ENCODE peak calls at places on chromosomes 5 and 9, in nine cellular contexts. One of them, this sample, is unnamed.

GRCh38 chr5:102807878-102808502 is 52.9 kb downstream of the PAM start:
- DNase-seq in body of pancreas: peak; percentile 21
- DNase-seq in sigmoid colon: no peak
- DNase-seq in colonic mucosa: no peak
- DNase-seq in OCI-LY7: no peak
- DNase-seq in left lung: no peak
- DNase-seq in left ventricle myocardium inferior: no peak
- DNase-seq in heart right ventricle: no peak
- DNase-seq in tibial artery: no peak
- DNase-seq in this sample: no peak

GRCh38 chr5:75338408-75338807 is 1.4 kb downstream of the HMGCR start:
- DNase-seq in body of pancreas: no peak
- DNase-seq in sigmoid colon: no peak
- DNase-seq in colonic mucosa: no peak
- DNase-seq in OCI-LY7: no peak
- DNase-seq in left lung: no peak
- DNase-seq in left ventricle myocardium inferior: no peak
- DNase-seq in heart right ventricle: no peak
- DNase-seq in tibial artery: no peak
- DNase-seq in this sample: no peak

GRCh38 chr9:99873531-99873930 is 32.9 kb upstream of the STX17 start:
- DNase-seq in body of pancreas: no peak
- DNase-seq in sigmoid colon: no peak
- DNase-seq in colonic mucosa: no peak
- DNase-seq in OCI-LY7: no peak
- DNase-seq in left lung: no peak
- DNase-seq in left ventricle myocardium inferior: no peak
- DNase-seq in heart right ventricle: no peak
- DNase-seq in tibial artery: no peak
- DNase-seq in this sample: no peak

GRCh38 chr9:120432600-120432999 is 147.4 kb downstream of the CDK5RAP2 start:
- DNase-seq in body of pancreas: no peak
- DNase-seq in sigmoid colon: no peak
- DNase-seq in colonic mucosa: no peak
- DNase-seq in OCI-LY7: no peak
- DNase-seq in left lung: no peak
- DNase-seq in left ventricle myocardium inferior: no peak
- DNase-seq in heart right ventricle: no peak
- DNase-seq in tibial artery: no peak
- DNase-seq in this sample: no peak

GRCh38 chr5:152221721-152222629 is 183.1 kb downstream of the NMUR2 start:
- DNase-seq in body of pancreas: no peak
- DNase-seq in sigmoid colon: no peak
- DNase-seq in colonic mucosa: no peak
- DNase-seq in OCI-LY7: no peak
- DNase-seq in left lung: no peak
- DNase-seq in left ventricle myocardium inferior: no peak
- DNase-seq in heart right ventricle: no peak
- DNase-seq in tibial artery: no peak
- DNase-seq in this sample: no peak

GRCh38 chr5:36160617-36161016 is 8.7 kb downstream of the SKP2 start:
- DNase-seq in body of pancreas: no peak
- DNase-seq in sigmoid colon: no peak
- DNase-seq in colonic mucosa: no peak
- DNase-seq in OCI-LY7: no peak
- DNase-seq in left lung: no peak
- DNase-seq in left ventricle myocardium inferior: no peak
- DNase-seq in heart right ventricle: no peak
- DNase-seq in tibial artery: no peak
- DNase-seq in this sample: no peak

GRCh38 chr5:136133416-136134383 is 1.1 kb downstream of the SMAD5 start:
- DNase-seq in body of pancreas: peak; percentile 56
- DNase-seq in sigmoid colon: peak; percentile 78
- DNase-seq in colonic mucosa: peak; percentile 76
- DNase-seq in OCI-LY7: peak; percentile 52
- DNase-seq in left lung: peak; percentile 47
- DNase-seq in left ventricle myocardium inferior: peak; percentile 37
- DNase-seq in heart right ventricle: peak; percentile 45
- DNase-seq in tibial artery: peak; percentile 66
- DNase-seq in this sample: peak; percentile 43

GRCh38 chr9:113742878-113743277 is 133.2 kb upstream of the ZNF618 start:
- DNase-seq in body of pancreas: no peak
- DNase-seq in sigmoid colon: no peak
- DNase-seq in colonic mucosa: no peak
- DNase-seq in OCI-LY7: no peak
- DNase-seq in left lung: no peak
- DNase-seq in left ventricle myocardium inferior: no peak
- DNase-seq in heart right ventricle: no peak
- DNase-seq in tibial artery: no peak
- DNase-seq in this sample: no peak

GRCh38 chr9:86706391-86706790 is 240.9 kb downstream of the GAS1 start:
- DNase-seq in body of pancreas: no peak
- DNase-seq in sigmoid colon: no peak
- DNase-seq in colonic mucosa: no peak
- DNase-seq in OCI-LY7: no peak
- DNase-seq in left lung: no peak
- DNase-seq in left ventricle myocardium inferior: no peak
- DNase-seq in heart right ventricle: no peak
- DNase-seq in tibial artery: no peak
- DNase-seq in this sample: no peak

GRCh38 chr9:40927260-40927631 is 201.2 kb downstream of the FOXD4L6 start:
- DNase-seq in body of pancreas: no peak
- DNase-seq in sigmoid colon: no peak
- DNase-seq in colonic mucosa: no peak
- DNase-seq in OCI-LY7: no peak
- DNase-seq in left lung: no peak
- DNase-seq in left ventricle myocardium inferior: no peak
- DNase-seq in heart right ventricle: no peak
- DNase-seq in tibial artery: no peak
- DNase-seq in this sample: no peak

GRCh38 chr9:35616681-35617459 is 1.3 kb downstream of the CD72 start:
- DNase-seq in body of pancreas: peak; percentile 72
- DNase-seq in sigmoid colon: peak; percentile 89
- DNase-seq in colonic mucosa: peak; percentile 70
- DNase-seq in OCI-LY7: peak; percentile 79
- DNase-seq in left lung: peak; percentile 86
- DNase-seq in left ventricle myocardium inferior: peak; percentile 71
- DNase-seq in heart right ventricle: peak; percentile 77
- DNase-seq in tibial artery: peak; percentile 84
- DNase-seq in this sample: peak; percentile 39

GRCh38 chr9:88645172-88645868 is 110.3 kb downstream of the NXNL2 start:
- DNase-seq in body of pancreas: no peak
- DNase-seq in sigmoid colon: no peak
- DNase-seq in colonic mucosa: no peak
- DNase-seq in OCI-LY7: no peak
- DNase-seq in left lung: no peak
- DNase-seq in left ventricle myocardium inferior: no peak
- DNase-seq in heart right ventricle: no peak
- DNase-seq in tibial artery: no peak
- DNase-seq in this sample: no peak

GRCh38 chr5:7464182-7464581 is 68.2 kb downstream of the ADCY2 start:
- DNase-seq in body of pancreas: no peak
- DNase-seq in sigmoid colon: no peak
- DNase-seq in colonic mucosa: no peak
- DNase-seq in OCI-LY7: no peak
- DNase-seq in left lung: no peak
- DNase-seq in left ventricle myocardium inferior: no peak
- DNase-seq in heart right ventricle: no peak
- DNase-seq in tibial artery: no peak
- DNase-seq in this sample: no peak

GRCh38 chr9:86659413-86660046 is 287.8 kb downstream of the GAS1 start:
- DNase-seq in body of pancreas: no peak
- DNase-seq in sigmoid colon: no peak
- DNase-seq in colonic mucosa: no peak
- DNase-seq in OCI-LY7: no peak
- DNase-seq in left lung: no peak
- DNase-seq in left ventricle myocardium inferior: no peak
- DNase-seq in heart right ventricle: no peak
- DNase-seq in tibial artery: no peak
- DNase-seq in this sample: no peak

GRCh38 chr9:100377015-100377414 is 24.3 kb upstream of the TEX10 start:
- DNase-seq in body of pancreas: no peak
- DNase-seq in sigmoid colon: no peak
- DNase-seq in colonic mucosa: no peak
- DNase-seq in OCI-LY7: no peak
- DNase-seq in left lung: no peak
- DNase-seq in left ventricle myocardium inferior: no peak
- DNase-seq in heart right ventricle: no peak
- DNase-seq in tibial artery: no peak
- DNase-seq in this sample: no peak

GRCh38 chr5:104845541-104845940 is 1283.0 kb upstream of the NUDT12 start:
- DNase-seq in body of pancreas: no peak
- DNase-seq in sigmoid colon: no peak
- DNase-seq in colonic mucosa: no peak
- DNase-seq in OCI-LY7: no peak
- DNase-seq in left lung: no peak
- DNase-seq in left ventricle myocardium inferior: no peak
- DNase-seq in heart right ventricle: no peak
- DNase-seq in tibial artery: no peak
- DNase-seq in this sample: no peak

GRCh38 chr9:70229579-70229978 is 29.2 kb upstream of the SMC5 start:
- DNase-seq in body of pancreas: no peak
- DNase-seq in sigmoid colon: no peak
- DNase-seq in colonic mucosa: no peak
- DNase-seq in OCI-LY7: no peak
- DNase-seq in left lung: no peak
- DNase-seq in left ventricle myocardium inferior: no peak
- DNase-seq in heart right ventricle: no peak
- DNase-seq in tibial artery: no peak
- DNase-seq in this sample: no peak
- TF ChIP-seq CTCF in body of pancreas: no peak
- TF ChIP-seq CTCF in sigmoid colon: no peak
- TF ChIP-seq CTCF in colonic mucosa: no peak
- TF ChIP-seq CTCF in OCI-LY7: peak; percentile 60
- TF ChIP-seq CTCF in left lung: no peak
- TF ChIP-seq CTCF in left ventricle myocardium inferior: peak; percentile 40
- TF ChIP-seq CTCF in heart right ventricle: peak; percentile 49
- TF ChIP-seq CTCF in tibial artery: peak; percentile 14
- TF ChIP-seq CTCF in this sample: peak; percentile 56

GRCh38 chr5:5139358-5140050 is 626 bp upstream of the ADAMTS16 start:
- DNase-seq in body of pancreas: no peak
- DNase-seq in sigmoid colon: no peak
- DNase-seq in colonic mucosa: no peak
- DNase-seq in OCI-LY7: no peak
- DNase-seq in left lung: no peak
- DNase-seq in left ventricle myocardium inferior: no peak
- DNase-seq in heart right ventricle: no peak
- DNase-seq in tibial artery: no peak
- DNase-seq in this sample: no peak
- H3K4me3 ChIP-seq in body of pancreas: peak overlapping the region; percentile 30
- H3K4me3 ChIP-seq in sigmoid colon: no peak overlapping the region
- H3K4me3 ChIP-seq in colonic mucosa: no peak overlapping the region
- H3K4me3 ChIP-seq in OCI-LY7: no peak overlapping the region
- H3K4me3 ChIP-seq in left lung: peak overlapping the region; percentile 14
- H3K4me3 ChIP-seq in left ventricle myocardium inferior: peak overlapping the region; percentile 56
- H3K4me3 ChIP-seq in heart right ventricle: peak overlapping the region; percentile 7
- H3K4me3 ChIP-seq in tibial artery: peak overlapping the region; percentile 28
- H3K4me3 ChIP-seq in this sample: peak overlapping the region; percentile 60

GRCh38 chr5:150152636-150153462 is 2.8 kb downstream of the PDGFRB start:
- DNase-seq in body of pancreas: no peak
- DNase-seq in sigmoid colon: no peak
- DNase-seq in colonic mucosa: no peak
- DNase-seq in OCI-LY7: no peak
- DNase-seq in left lung: no peak
- DNase-seq in left ventricle myocardium inferior: no peak
- DNase-seq in heart right ventricle: no peak
- DNase-seq in tibial artery: no peak
- DNase-seq in this sample: no peak
- H3K27ac ChIP-seq in body of pancreas: no peak overlapping the region
- H3K27ac ChIP-seq in sigmoid colon: peak overlapping the region; percentile 89
- H3K27ac ChIP-seq in colonic mucosa: peak overlapping the region; percentile 73
- H3K27ac ChIP-seq in OCI-LY7: no peak overlapping the region
- H3K27ac ChIP-seq in left lung: peak overlapping the region; percentile 26
- H3K27ac ChIP-seq in left ventricle myocardium inferior: peak overlapping the region; percentile 89
- H3K27ac ChIP-seq in heart right ventricle: peak overlapping the region; percentile 91
- H3K27ac ChIP-seq in tibial artery: peak overlapping the region; percentile 98
- H3K27ac ChIP-seq in this sample: peak overlapping the region; percentile 88

GRCh38 chr9:133140174-133140505 is 19.1 kb upstream of the RALGDS start:
- DNase-seq in body of pancreas: no peak
- DNase-seq in sigmoid colon: no peak
- DNase-seq in colonic mucosa: peak; percentile 60
- DNase-seq in OCI-LY7: no peak
- DNase-seq in left lung: no peak
- DNase-seq in left ventricle myocardium inferior: no peak
- DNase-seq in heart right ventricle: no peak
- DNase-seq in tibial artery: no peak
- DNase-seq in this sample: no peak

GRCh38 chr9:133140606-133141005 is 19.6 kb upstream of the RALGDS start:
- DNase-seq in body of pancreas: no peak
- DNase-seq in sigmoid colon: no peak
- DNase-seq in colonic mucosa: no peak
- DNase-seq in OCI-LY7: no peak
- DNase-seq in left lung: no peak
- DNase-seq in left ventricle myocardium inferior: no peak
- DNase-seq in heart right ventricle: no peak
- DNase-seq in tibial artery: no peak
- DNase-seq in this sample: no peak

GRCh38 chr9:133142657-133143592 is 20.8 kb downstream of the GBGT1 start:
- DNase-seq in body of pancreas: no peak
- DNase-seq in sigmoid colon: no peak
- DNase-seq in colonic mucosa: peak; percentile 40
- DNase-seq in OCI-LY7: no peak
- DNase-seq in left lung: no peak
- DNase-seq in left ventricle myocardium inferior: no peak
- DNase-seq in heart right ventricle: no peak
- DNase-seq in tibial artery: no peak
- DNase-seq in this sample: no peak

GRCh38 chr9:133143639-133144141 is 20.0 kb downstream of the GBGT1 start:
- DNase-seq in body of pancreas: no peak
- DNase-seq in sigmoid colon: no peak
- DNase-seq in colonic mucosa: no peak
- DNase-seq in OCI-LY7: no peak
- DNase-seq in left lung: no peak
- DNase-seq in left ventricle myocardium inferior: no peak
- DNase-seq in heart right ventricle: no peak
- DNase-seq in tibial artery: no peak
- DNase-seq in this sample: no peak

DNA sequence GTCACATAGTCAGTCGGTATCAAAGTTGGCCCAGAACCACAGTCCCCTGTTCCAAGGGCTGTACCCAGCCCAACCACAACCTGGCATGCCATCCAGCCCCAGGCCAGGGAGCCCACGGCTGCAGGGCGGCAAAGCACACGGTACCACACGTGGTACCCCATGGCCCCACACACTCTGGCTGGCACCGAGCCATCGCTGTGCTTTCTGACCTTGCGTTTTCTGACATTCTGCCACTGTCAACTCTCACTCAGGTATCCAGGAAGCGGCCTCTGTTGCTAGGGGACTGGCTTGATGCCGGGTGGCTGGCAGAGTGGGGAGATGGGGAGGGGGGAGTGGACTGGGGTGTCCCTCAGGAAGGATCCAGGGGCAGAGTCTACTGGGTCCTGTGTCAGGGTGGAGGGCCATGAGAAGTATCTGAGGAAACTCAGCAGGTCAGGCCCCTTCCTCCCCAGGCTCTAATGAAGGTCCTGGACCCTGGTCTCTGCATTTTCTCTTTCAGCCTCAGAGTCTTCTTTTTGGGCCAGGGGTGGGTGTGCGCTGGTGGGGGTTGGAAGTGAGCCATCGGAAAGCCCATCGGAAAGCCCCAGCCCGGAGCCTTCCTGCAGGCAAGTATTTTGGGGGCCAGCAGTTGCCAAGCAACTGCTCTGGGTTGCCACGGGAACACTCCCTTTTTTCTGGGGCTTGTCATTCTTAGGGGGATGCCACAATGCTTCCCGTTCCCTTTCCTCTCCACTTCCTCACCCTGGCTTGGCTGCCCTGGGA is 21.0 kb upstream of the RALGDS start:
- DNase-seq in body of pancreas: peak; percentile 84
- DNase-seq in sigmoid colon: peak; percentile 75
- DNase-seq in colonic mucosa: no peak
- DNase-seq in OCI-LY7: no peak
- DNase-seq in left lung: no peak
- DNase-seq in left ventricle myocardium inferior: peak; percentile 79
- DNase-seq in heart right ventricle: peak; percentile 67
- DNase-seq in tibial artery: no peak
- DNase-seq in this sample: no peak
- TF ChIP-seq CTCF in body of pancreas: no peak
- TF ChIP-seq CTCF in sigmoid colon: no peak
- TF ChIP-seq CTCF in colonic mucosa: no peak
- TF ChIP-seq CTCF in OCI-LY7: no peak
- TF ChIP-seq CTCF in left lung: no peak
- TF ChIP-seq CTCF in left ventricle myocardium inferior: no peak
- TF ChIP-seq CTCF in heart right ventricle: no peak
- TF ChIP-seq CTCF in tibial artery: no peak
- TF ChIP-seq CTCF in this sample: no peak